ENCODE peak calls at places on chromosomes 7 and 10, in seven cellular contexts. Q is MM.1S, M is Karpas-422, A is IMR-90, J is neuronal stem cell, O is PC-9, X is mammary epithelial cell. T is an unnamed sample.

GRCh38 chr10:10891437-10891836 is 126.2 kb upstream of the CELF2 start:
- DNase-seq in Q (no peak), M (no peak), A (peak), O (no peak), X (no peak), J (no peak), T (peak)

GRCh38 chr10:69318997-69319727 is 40.9 kb downstream of the HK1 start:
- DNase-seq in X (peak), M (peak), Q (no peak), J (no peak), A (peak), O (peak), T (peak)

GRCh38 chr7:27165089-27165654 is at the start of gene HOXA9:
- DNase-seq in A (peak), M (no peak), X (no peak), Q (no peak), J (no peak), O (no peak), T (peak)

GRCh38 chr10:70722820-70723424 is 50.6 kb downstream of the ADAMTS14 start:
- DNase-seq in X (peak), A (peak), J (no peak), Q (no peak), M (no peak), O (peak), T (peak)

GRCh38 chr7:38142736-38143135 is 35.3 kb upstream of the STARD3NL start:
- DNase-seq in M (peak), A (no peak), X (no peak), Q (no peak), O (no peak), J (no peak), T (peak)

GRCh38 chr7:1758417-1758858 is 88.4 kb downstream of the ELFN1 start:
- DNase-seq in A (peak), M (peak), X (peak), Q (peak), O (no peak), J (peak), T (peak)

GRCh38 chr7:31633894-31634494 is 53.0 kb upstream of the PPP1R17 start:
- DNase-seq in M (peak), O (peak), X (peak), Q (peak), A (peak), J (peak), T (no peak)

GRCh38 chr10:122515588-122516231 is 44.8 kb upstream of the DMBT1 start:
- DNase-seq in M (no peak), A (peak), O (no peak), Q (no peak), J (no peak), X (peak), T (peak)

GRCh38 chr7:150351587-150352194 is 10.3 kb upstream of the RARRES2 start:
- DNase-seq in O (no peak), M (no peak), A (peak), J (no peak), X (no peak), Q (no peak), T (no peak)

GRCh38 chr10:71735709-71736569 is 16.4 kb upstream of the C10orf105 start:
- DNase-seq in A (no peak), J (no peak), X (no peak), Q (no peak), M (no peak), O (peak), T (no peak)
- H3K4me2 ChIP-seq in A (no peak), J (no peak), X (no peak), Q (peak), M (no peak), O (peak), T (no peak)

DNA sequence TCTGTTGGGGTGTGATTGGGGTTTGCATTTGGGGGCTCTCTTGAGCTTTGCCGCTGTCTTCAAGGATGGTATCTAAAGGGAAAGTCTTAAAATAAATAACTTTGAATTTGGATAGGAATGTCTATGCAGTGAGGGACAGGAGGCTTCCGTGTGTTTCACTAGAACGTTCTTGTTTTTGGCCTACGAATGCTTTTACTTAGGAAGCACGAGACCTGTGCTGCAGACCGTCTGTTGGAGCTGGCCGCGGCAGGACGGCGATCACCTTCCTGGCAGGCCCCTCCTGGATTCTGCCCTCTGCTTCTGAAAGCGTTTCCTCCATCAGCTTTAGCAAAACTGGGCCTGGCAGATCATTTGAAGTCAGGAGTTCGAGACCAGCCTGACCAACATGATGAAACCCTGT is 44.0 kb downstream of the FOXK1 start:
- DNase-seq in O (no peak), A (no peak), M (no peak), J (no peak), X (no peak), Q (no peak), T (peak)
- H3K27ac ChIP-seq in O (peak), A (peak), M (no peak), J (no peak), X (peak), Q (peak), T (peak)

GRCh38 chr7:44184221-44184873 is 4.9 kb downstream of the GCK start:
- DNase-seq in X (peak), A (peak), J (no peak), M (no peak), O (peak), Q (no peak), T (peak)
- H3K4me2 ChIP-seq in X (peak), A (peak), J (no peak), M (no peak), O (peak), Q (no peak), T (peak)

DNA sequence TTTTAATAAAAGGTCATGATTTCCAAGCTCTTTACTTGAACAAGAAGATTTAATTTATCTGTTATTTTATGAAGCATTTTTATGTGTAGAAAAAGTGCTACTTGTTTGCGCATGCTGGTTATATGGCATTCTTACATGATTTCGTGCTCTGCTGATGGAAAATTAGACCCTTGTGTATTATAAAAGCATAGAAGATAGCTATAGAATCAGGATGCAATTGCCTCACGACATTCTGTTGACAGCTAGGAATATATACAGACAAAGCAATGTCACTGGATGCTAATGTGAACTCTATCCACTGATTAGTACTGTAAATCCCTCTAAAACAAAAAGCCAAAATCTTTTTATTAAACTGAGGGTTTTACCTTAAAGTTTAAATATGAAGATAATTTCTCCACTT is 255.9 kb downstream of the MDFIC start:
- DNase-seq in X (no peak), Q (no peak), O (no peak), M (no peak), J (no peak), A (no peak), T (no peak)
- H3K27ac ChIP-seq in X (no peak), Q (no peak), O (no peak), M (no peak), J (no peak), A (no peak), T (no peak)

DNA sequence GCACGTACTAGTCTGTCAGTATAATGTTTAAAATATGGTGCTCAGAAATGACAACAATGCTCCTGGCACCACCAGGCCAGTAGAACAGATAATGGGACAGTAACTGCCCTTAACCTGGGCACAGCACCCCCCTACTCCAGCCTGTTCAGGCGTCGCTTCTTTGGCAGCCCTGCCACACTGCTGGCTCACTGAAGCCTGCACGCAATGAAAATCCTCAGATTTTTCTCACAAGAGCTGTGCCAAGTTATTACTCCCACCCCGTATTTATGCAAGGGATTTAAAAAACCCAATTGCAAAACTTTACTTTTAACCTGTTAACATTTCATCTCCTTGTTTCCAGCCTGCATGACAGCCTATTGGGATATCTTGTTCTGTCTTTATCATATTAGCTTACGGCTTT is 56.6 kb upstream of the LAMB1 start:
- DNase-seq in Q (no peak), O (no peak), M (no peak), X (no peak), J (no peak), A (no peak), T (no peak)
- H3K4me2 ChIP-seq in Q (no peak), O (no peak), M (no peak), X (no peak), J (no peak), A (no peak), T (no peak)

GRCh38 chr10:33136271-33136670 is 178.2 kb upstream of the ITGB1 start:
- DNase-seq in O (no peak), Q (no peak), M (no peak), X (peak), A (peak), J (no peak), T (no peak)
- H3K27ac ChIP-seq in O (peak), Q (no peak), M (no peak), X (peak), A (peak), J (no peak), T (peak)

GRCh38 chr7:85287126-85287825 is 100.4 kb upstream of the SEMA3D start:
- DNase-seq in A (peak), O (no peak), M (no peak), J (no peak), X (no peak), Q (no peak), T (no peak)
- H3K4me2 ChIP-seq in A (no peak), O (no peak), M (no peak), J (no peak), X (no peak), Q (no peak), T (no peak)

T was measured in osteoblast.